ENCODE peak calls at places on chromosomes 7 and 10, in five cellular contexts. L is PC-9, E is fibroblast of pulmonary artery, K is kidney epithelial cell, O is Panc1. W is an unnamed sample.

GRCh38 chr10:905503-905902 is 26.0 kb downstream of the LARP4B start:
- DNase-seq in O (no peak), E (peak; percentile 37), K (no peak), L (no peak), W (no peak)

GRCh38 chr10:16787361-16787791 is 29.8 kb downstream of the RSU1 start:
- DNase-seq in O (no peak), E (no peak), K (no peak), L (no peak), W (no peak)

GRCh38 chr10:93032105-93032808 is 28.3 kb upstream of the CYP26C1 start:
- DNase-seq in E (no peak), K (no peak), L (no peak), O (no peak), W (peak; percentile 52)

GRCh38 chr7:38312776-38313175 is 39.3 kb upstream of the TARP start:
- DNase-seq in L (no peak), O (no peak), E (no peak), K (no peak), W (no peak)

GRCh38 chr10:120492366-120492765 is 35.3 kb downstream of the PLPP4 start:
- DNase-seq in O (no peak), E (peak; percentile 26), L (no peak), K (no peak), W (no peak)

GRCh38 chr7:155299539-155300202 is 2.0 kb downstream of the INSIG1 start:
- DNase-seq in O (no peak), K (no peak), E (peak; percentile 35), L (no peak), W (no peak)

GRCh38 chr7:117590191-117590590 is 110.4 kb downstream of the CFTR start:
- DNase-seq in E (no peak), O (no peak), K (no peak), L (no peak), W (no peak)

GRCh38 chr7:101936612-101937231 is 119.3 kb downstream of the CUX1 start:
- DNase-seq in K (no peak), E (peak; percentile 52), O (no peak), L (no peak), W (peak; percentile 72)

GRCh38 chr10:126250527-126251310 is 137.6 kb downstream of the ADAM12 start:
- DNase-seq in K (no peak), L (no peak), E (peak; percentile 76), O (no peak), W (no peak)

GRCh38 chr10:94370501-94370900 is 7.8 kb upstream of the NOC3L start:
- DNase-seq in L (no peak), K (no peak), O (no peak), E (no peak), W (no peak)

GRCh38 chr7:159142730-159143129 is 1.9 kb downstream of the VIPR2 start:
- DNase-seq in O (no peak), E (no peak), L (no peak), K (no peak), W (no peak)
- H3K4me3 ChIP-seq in O (no peak overlapping the region), E (no peak overlapping the region), L (no peak overlapping the region), K (no peak overlapping the region), W (no peak overlapping the region)

GRCh38 chr10:11601670-11602069 is 9.8 kb downstream of the USP6NL start:
- DNase-seq in K (no peak), O (no peak), E (no peak), L (no peak), W (no peak)

GRCh38 chr10:11600280-11600679 is 11.2 kb downstream of the USP6NL start:
- DNase-seq in L (no peak), O (no peak), E (no peak), K (no peak), W (no peak)

GRCh38 chr10:11602357-11602756 is 9.1 kb downstream of the USP6NL start:
- DNase-seq in O (no peak), E (no peak), K (no peak), L (no peak), W (no peak)

GRCh38 chr10:11597470-11597869 is 14.0 kb downstream of the USP6NL start:
- DNase-seq in O (no peak), L (no peak), K (no peak), E (no peak), W (no peak)

DNA sequence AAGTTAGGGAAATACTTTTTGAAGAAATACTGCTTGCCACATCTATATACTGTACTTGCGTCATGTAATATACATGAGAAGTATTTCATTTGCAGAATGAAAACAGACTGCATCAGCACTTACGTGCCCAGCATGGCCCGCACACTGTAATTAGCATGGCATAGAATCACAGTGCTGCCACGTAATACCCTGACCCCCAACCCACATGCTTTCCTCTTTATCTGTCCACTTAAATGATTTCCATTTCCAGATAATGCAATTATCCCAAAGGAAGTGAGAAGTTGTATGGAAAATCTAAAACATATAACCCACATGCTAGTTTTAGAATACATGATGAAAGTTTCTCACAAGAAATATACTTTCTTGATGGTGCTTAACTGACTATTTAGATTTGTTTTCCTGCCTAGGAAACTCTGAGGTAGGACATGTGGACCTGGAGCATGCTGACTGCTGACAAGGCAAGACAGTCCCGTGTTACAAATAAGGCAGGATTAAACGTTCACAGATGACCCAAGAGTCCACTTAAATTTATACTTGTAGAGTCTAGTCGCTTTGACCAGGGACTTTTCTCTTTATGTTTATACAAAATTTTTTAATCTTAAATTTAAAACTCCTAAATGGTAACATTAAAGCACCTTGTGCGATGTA is 12.6 kb downstream of the USP6NL start:
- DNase-seq in K (no peak), L (no peak), E (no peak), O (no peak), W (no peak)
- TF ChIP-seq CTCF in K (no peak), L (no peak), E (no peak), O (no peak), W (no peak)

DNA sequence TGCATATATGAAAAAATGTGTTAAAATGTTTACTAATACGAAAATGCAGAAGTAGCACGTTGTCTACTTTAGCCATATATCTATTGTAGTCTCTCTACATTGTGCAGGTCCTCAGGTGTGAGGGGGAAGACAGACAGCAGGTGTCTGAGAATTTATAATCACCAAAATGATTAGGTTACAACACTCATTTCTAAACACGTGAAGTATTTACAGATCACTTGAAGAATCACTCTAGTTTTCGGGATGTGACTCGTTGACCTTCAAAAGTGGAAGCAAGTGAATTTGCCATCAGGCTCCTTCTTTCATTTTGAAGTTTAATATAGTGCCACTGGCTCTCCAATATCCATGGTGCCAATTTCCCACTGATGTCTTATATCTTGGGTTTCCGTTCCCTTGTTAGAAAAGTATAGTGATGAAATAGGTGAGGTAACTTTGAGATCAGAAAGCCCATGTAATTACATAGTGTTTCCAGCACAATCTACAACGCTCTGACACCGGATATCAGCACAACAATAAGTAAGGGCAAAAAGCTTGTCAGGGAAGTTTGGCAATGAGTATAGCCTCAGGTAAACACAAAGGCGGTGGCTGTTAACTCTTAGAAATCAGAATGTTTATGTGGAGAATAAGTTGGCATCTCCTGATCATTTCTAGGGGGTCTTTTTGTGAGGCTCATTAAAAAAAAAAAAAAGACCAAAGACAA is 57.5 kb upstream of the SP4 start:
- DNase-seq in E (no peak), K (no peak), O (no peak), L (no peak), W (no peak)
- H3K4me3 ChIP-seq in E (no peak overlapping the region), K (no peak overlapping the region), O (no peak overlapping the region), L (no peak overlapping the region), W (no peak overlapping the region)

DNA sequence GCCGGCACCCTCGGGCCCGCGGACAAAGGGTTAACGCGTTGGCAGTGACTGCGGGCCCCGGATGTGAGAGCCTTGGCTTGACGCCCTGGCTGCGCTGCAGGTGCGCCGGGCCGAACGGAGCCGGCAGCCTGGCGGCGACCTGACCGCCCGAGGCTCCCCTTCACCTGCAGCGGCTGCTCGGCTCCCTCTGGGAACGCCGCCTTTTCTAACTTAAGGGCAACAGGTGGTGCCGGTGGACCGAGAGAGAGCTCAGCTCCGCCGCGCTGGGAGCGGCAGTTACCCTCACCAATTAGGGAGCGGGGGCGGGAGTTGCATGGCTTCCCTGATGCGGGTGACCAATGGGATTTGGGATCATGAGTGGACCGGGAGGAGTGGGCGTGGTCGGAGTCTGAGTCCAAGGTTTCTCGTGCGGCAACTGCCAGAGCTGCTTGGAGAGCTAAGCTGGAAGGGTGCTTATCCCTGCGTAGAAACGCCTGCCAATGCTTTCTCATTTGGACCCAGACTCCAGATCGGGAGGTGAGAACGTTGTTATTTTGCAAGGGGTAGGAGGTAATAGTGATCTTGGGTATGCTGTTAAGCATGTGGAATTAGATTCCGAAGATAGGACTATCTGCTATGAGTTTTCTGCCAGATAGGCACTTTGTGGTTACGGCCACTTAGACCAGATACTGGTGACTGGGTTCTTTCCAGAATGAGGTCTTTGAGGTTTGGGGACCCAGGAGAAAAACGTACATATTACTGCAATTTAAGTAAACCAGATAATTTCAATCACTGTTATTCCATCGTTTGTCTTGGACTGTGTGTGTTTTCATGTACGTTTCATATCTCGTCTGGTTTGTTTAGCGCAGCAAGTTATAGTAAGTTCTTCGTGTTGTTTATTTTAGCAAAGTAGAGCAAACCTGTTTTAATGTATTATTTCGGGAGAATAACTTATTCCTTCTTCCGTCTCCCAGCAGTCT is at the start of gene ARL4A:
- DNase-seq in K (peak; percentile 87), O (peak; percentile 94), E (peak; percentile 99), L (peak; percentile 97), W (peak; percentile 99)
- TF ChIP-seq CTCF in K (peak; percentile 44), O (no peak), E (peak; percentile 36), L (peak; percentile 44), W (peak; percentile 29)

GRCh38 chr7:28848906-28849305 is 109.2 kb downstream of the TRIL start:
- DNase-seq in K (no peak), O (no peak), E (no peak), L (no peak), W (no peak)

GRCh38 chr7:28842769-28843295 is 115.3 kb downstream of the TRIL start:
- DNase-seq in L (no peak), K (no peak), E (no peak), O (no peak), W (no peak)

GRCh38 chr7:28847681-28848080 is 110.4 kb downstream of the TRIL start:
- DNase-seq in K (no peak), L (no peak), E (no peak), O (no peak), W (no peak)

GRCh38 chr7:28845106-28845505 is 113.0 kb downstream of the TRIL start:
- DNase-seq in L (no peak), E (no peak), K (no peak), O (no peak), W (no peak)

GRCh38 chr7:28847176-28847575 is 111.0 kb downstream of the TRIL start:
- DNase-seq in E (no peak), L (no peak), K (no peak), O (no peak), W (no peak)
- H3K4me3 ChIP-seq in E (no peak overlapping the region), L (no peak overlapping the region), K (no peak overlapping the region), O (no peak overlapping the region), W (no peak overlapping the region)

W was measured in right lobe of liver.